ENCODE peak calls at places on chromosomes 12 and 14, in nine cellular contexts. One of them, this sample, is unnamed.

GRCh38 chr14:81767266-81767987 is 233.8 kb upstream of the SEL1L start:
- DNase-seq in lower lobe of right lung: no peak
- DNase-seq in LNCaP clone FGC: no peak
- DNase-seq in GM12865: no peak
- DNase-seq in HepG2: no peak
- DNase-seq in A549: no peak
- DNase-seq in fibroblast of mammary gland: no peak
- DNase-seq in IMR-90: no peak
- DNase-seq in CD8-positive, alpha-beta T cell: no peak
- DNase-seq in this sample: no peak

GRCh38 chr14:105490572-105491365 is at the start of gene TEDC1:
- DNase-seq in lower lobe of right lung: peak
- DNase-seq in LNCaP clone FGC: peak
- DNase-seq in GM12865: peak
- DNase-seq in HepG2: peak
- DNase-seq in A549: peak
- DNase-seq in fibroblast of mammary gland: peak
- DNase-seq in IMR-90: peak
- DNase-seq in CD8-positive, alpha-beta T cell: peak
- DNase-seq in this sample: peak

GRCh38 chr12:126554599-126554998 is 1489.4 kb downstream of the AACS start:
- DNase-seq in lower lobe of right lung: no peak
- DNase-seq in LNCaP clone FGC: no peak
- DNase-seq in GM12865: no peak
- DNase-seq in HepG2: no peak
- DNase-seq in A549: no peak
- DNase-seq in fibroblast of mammary gland: no peak
- DNase-seq in IMR-90: no peak
- DNase-seq in CD8-positive, alpha-beta T cell: no peak
- DNase-seq in this sample: no peak

GRCh38 chr12:6608592-6609311 is 1.6 kb upstream of the CHD4 start:
- DNase-seq in lower lobe of right lung: no peak
- DNase-seq in LNCaP clone FGC: no peak
- DNase-seq in GM12865: no peak
- DNase-seq in HepG2: peak
- DNase-seq in A549: peak
- DNase-seq in fibroblast of mammary gland: peak
- DNase-seq in IMR-90: no peak
- DNase-seq in CD8-positive, alpha-beta T cell: no peak
- DNase-seq in this sample: no peak

GRCh38 chr12:25435431-25435830 is 117.7 kb downstream of the LMNTD1 start:
- DNase-seq in lower lobe of right lung: no peak
- DNase-seq in LNCaP clone FGC: no peak
- DNase-seq in GM12865: no peak
- DNase-seq in HepG2: no peak
- DNase-seq in A549: no peak
- DNase-seq in fibroblast of mammary gland: no peak
- DNase-seq in IMR-90: no peak
- DNase-seq in CD8-positive, alpha-beta T cell: no peak
- DNase-seq in this sample: no peak

GRCh38 chr14:32559595-32559994 is 230.5 kb downstream of the AKAP6 start:
- DNase-seq in lower lobe of right lung: no peak
- DNase-seq in LNCaP clone FGC: no peak
- DNase-seq in GM12865: no peak
- DNase-seq in HepG2: no peak
- DNase-seq in A549: no peak
- DNase-seq in fibroblast of mammary gland: no peak
- DNase-seq in IMR-90: no peak
- DNase-seq in CD8-positive, alpha-beta T cell: no peak
- DNase-seq in this sample: no peak

GRCh38 chr12:124630791-124631313 is 63.4 kb upstream of the NCOR2 start:
- DNase-seq in lower lobe of right lung: no peak
- DNase-seq in LNCaP clone FGC: no peak
- DNase-seq in GM12865: no peak
- DNase-seq in HepG2: no peak
- DNase-seq in A549: no peak
- DNase-seq in fibroblast of mammary gland: no peak
- DNase-seq in IMR-90: no peak
- DNase-seq in CD8-positive, alpha-beta T cell: no peak
- DNase-seq in this sample: no peak

GRCh38 chr12:122064780-122065588 is 13.6 kb upstream of the MLXIP start:
- DNase-seq in lower lobe of right lung: no peak
- DNase-seq in LNCaP clone FGC: no peak
- DNase-seq in GM12865: no peak
- DNase-seq in HepG2: peak
- DNase-seq in A549: peak
- DNase-seq in fibroblast of mammary gland: peak
- DNase-seq in IMR-90: peak
- DNase-seq in CD8-positive, alpha-beta T cell: no peak
- DNase-seq in this sample: no peak

GRCh38 chr12:27400856-27401255 is 45.7 kb upstream of the SMCO2 start:
- DNase-seq in lower lobe of right lung: no peak
- DNase-seq in LNCaP clone FGC: no peak
- DNase-seq in GM12865: no peak
- DNase-seq in HepG2: no peak
- DNase-seq in A549: no peak
- DNase-seq in fibroblast of mammary gland: no peak
- DNase-seq in IMR-90: no peak
- DNase-seq in CD8-positive, alpha-beta T cell: no peak
- DNase-seq in this sample: no peak

GRCh38 chr12:7460375-7461259 is 16.7 kb upstream of the CD163L1 start:
- DNase-seq in lower lobe of right lung: no peak
- DNase-seq in LNCaP clone FGC: peak
- DNase-seq in GM12865: peak
- DNase-seq in HepG2: peak
- DNase-seq in A549: peak
- DNase-seq in fibroblast of mammary gland: peak
- DNase-seq in IMR-90: peak
- DNase-seq in CD8-positive, alpha-beta T cell: peak
- DNase-seq in this sample: peak

GRCh38 chr14:71355324-71356201 is 448.3 kb downstream of the PCNX1 start:
- DNase-seq in lower lobe of right lung: no peak
- DNase-seq in LNCaP clone FGC: no peak
- DNase-seq in GM12865: peak
- DNase-seq in HepG2: no peak
- DNase-seq in A549: no peak
- DNase-seq in fibroblast of mammary gland: peak
- DNase-seq in IMR-90: peak
- DNase-seq in CD8-positive, alpha-beta T cell: no peak
- DNase-seq in this sample: peak

GRCh38 chr12:100919116-100919515 is 124.5 kb downstream of the ANO4 start:
- DNase-seq in lower lobe of right lung: no peak
- DNase-seq in LNCaP clone FGC: no peak
- DNase-seq in GM12865: no peak
- DNase-seq in HepG2: no peak
- DNase-seq in A549: no peak
- DNase-seq in fibroblast of mammary gland: peak
- DNase-seq in IMR-90: peak
- DNase-seq in CD8-positive, alpha-beta T cell: no peak
- DNase-seq in this sample: no peak

GRCh38 chr14:60102389-60102788 is 10.7 kb downstream of the PCNX4 start:
- DNase-seq in lower lobe of right lung: no peak
- DNase-seq in LNCaP clone FGC: no peak
- DNase-seq in GM12865: no peak
- DNase-seq in HepG2: no peak
- DNase-seq in A549: no peak
- DNase-seq in fibroblast of mammary gland: peak
- DNase-seq in IMR-90: peak
- DNase-seq in CD8-positive, alpha-beta T cell: no peak
- DNase-seq in this sample: no peak

GRCh38 chr12:22900401-22900800 is 275.4 kb downstream of the ETNK1 start:
- DNase-seq in lower lobe of right lung: no peak
- DNase-seq in LNCaP clone FGC: no peak
- DNase-seq in GM12865: no peak
- DNase-seq in HepG2: no peak
- DNase-seq in A549: no peak
- DNase-seq in fibroblast of mammary gland: no peak
- DNase-seq in IMR-90: no peak
- DNase-seq in CD8-positive, alpha-beta T cell: no peak
- DNase-seq in this sample: no peak

GRCh38 chr12:22899184-22899583 is 274.2 kb downstream of the ETNK1 start:
- DNase-seq in lower lobe of right lung: no peak
- DNase-seq in LNCaP clone FGC: no peak
- DNase-seq in GM12865: no peak
- DNase-seq in HepG2: no peak
- DNase-seq in A549: no peak
- DNase-seq in fibroblast of mammary gland: no peak
- DNase-seq in IMR-90: no peak
- DNase-seq in CD8-positive, alpha-beta T cell: no peak
- DNase-seq in this sample: no peak

DNA sequence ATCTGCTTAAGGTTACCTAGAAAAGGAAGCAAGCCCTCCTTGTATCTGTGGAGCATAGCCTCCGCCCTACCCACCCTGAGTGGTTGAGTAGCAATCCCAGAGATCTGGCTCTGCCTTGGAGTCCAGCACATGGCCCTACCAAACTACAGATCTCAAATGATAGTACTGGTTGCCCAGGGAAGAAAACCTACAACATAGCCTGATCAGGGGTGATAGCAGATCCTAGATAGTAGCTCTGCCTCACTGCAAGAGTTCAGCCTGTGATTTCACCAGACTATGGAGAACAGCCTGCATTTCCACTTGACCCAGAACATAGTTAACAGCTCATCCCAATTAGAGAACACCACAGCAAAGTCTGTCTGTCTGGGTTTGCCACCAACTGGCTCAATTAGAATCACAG is 279.5 kb downstream of the ETNK1 start:
- DNase-seq in lower lobe of right lung: no peak
- DNase-seq in LNCaP clone FGC: no peak
- DNase-seq in GM12865: no peak
- DNase-seq in HepG2: no peak
- DNase-seq in A549: no peak
- DNase-seq in fibroblast of mammary gland: no peak
- DNase-seq in IMR-90: no peak
- DNase-seq in CD8-positive, alpha-beta T cell: no peak
- DNase-seq in this sample: no peak
- TF ChIP-seq CTCF in lower lobe of right lung: no peak
- TF ChIP-seq CTCF in LNCaP clone FGC: no peak
- TF ChIP-seq CTCF in GM12865: no peak
- TF ChIP-seq CTCF in HepG2: no peak
- TF ChIP-seq CTCF in A549: no peak
- TF ChIP-seq CTCF in fibroblast of mammary gland: no peak
- TF ChIP-seq CTCF in IMR-90: no peak
- TF ChIP-seq CTCF in CD8-positive, alpha-beta T cell: no peak
- TF ChIP-seq CTCF in this sample: no peak

DNA sequence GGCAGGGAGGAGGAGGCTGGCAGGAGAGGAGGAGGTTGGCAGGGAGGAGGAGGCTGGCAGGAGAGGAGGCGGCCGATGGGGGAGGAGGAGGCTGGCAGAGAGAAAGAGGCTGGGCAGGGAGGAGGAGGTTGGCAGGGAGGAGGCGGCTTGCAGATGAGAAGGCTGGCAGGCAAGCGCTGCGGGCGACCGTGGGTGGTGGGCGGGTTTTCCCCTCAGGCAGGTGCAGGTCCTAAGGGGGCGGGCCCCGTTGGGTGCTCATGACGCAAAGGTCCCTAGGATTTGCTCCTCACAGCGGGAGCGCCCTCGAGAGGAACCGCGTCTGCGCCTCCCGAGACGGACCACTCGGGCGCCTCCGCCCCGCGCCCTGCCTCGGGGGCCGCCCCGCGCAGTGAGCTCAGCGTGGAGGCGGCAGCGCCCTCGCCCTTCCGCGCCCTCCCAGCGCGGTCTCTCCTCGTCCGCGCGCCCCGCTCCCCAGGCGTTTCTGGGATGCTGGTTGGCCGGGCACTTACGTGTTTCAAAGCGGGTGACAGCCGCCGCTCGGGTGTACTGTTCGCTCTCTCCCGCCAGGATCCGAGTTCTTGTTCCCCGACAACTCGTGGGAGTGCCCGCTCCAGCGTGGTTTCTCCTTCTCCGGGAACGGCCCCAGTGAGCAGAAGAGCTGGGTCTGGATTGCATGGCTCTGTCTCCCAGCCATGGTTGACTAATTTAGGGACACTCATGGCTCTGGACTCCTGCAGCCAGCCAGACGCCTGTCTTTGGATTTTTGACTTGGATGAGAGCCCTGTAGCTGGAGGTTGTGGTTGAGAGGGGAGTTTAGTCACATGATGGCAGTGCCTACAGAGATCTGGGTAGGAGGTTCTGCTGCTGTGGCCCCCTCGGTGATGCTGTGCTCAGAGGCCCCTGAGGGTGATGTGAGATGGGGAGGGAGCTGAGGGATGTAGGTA is 64.1 kb upstream of the PPP4R3A start:
- DNase-seq in lower lobe of right lung: peak
- DNase-seq in LNCaP clone FGC: peak
- DNase-seq in GM12865: peak
- DNase-seq in HepG2: no peak
- DNase-seq in A549: peak
- DNase-seq in fibroblast of mammary gland: peak
- DNase-seq in IMR-90: peak
- DNase-seq in CD8-positive, alpha-beta T cell: peak
- DNase-seq in this sample: peak
- H3K4me3 ChIP-seq in lower lobe of right lung: peak
- H3K4me3 ChIP-seq in LNCaP clone FGC: peak
- H3K4me3 ChIP-seq in GM12865: peak
- H3K4me3 ChIP-seq in HepG2: peak
- H3K4me3 ChIP-seq in A549: peak
- H3K4me3 ChIP-seq in fibroblast of mammary gland: peak
- H3K4me3 ChIP-seq in IMR-90: peak
- H3K4me3 ChIP-seq in CD8-positive, alpha-beta T cell: peak
- H3K4me3 ChIP-seq in this sample: peak

GRCh38 chr12:74903522-74903921 is 306.1 kb downstream of the KCNC2 start:
- DNase-seq in lower lobe of right lung: no peak
- DNase-seq in LNCaP clone FGC: no peak
- DNase-seq in GM12865: no peak
- DNase-seq in HepG2: peak
- DNase-seq in A549: peak
- DNase-seq in fibroblast of mammary gland: peak
- DNase-seq in IMR-90: no peak
- DNase-seq in CD8-positive, alpha-beta T cell: no peak
- DNase-seq in this sample: no peak
- TF ChIP-seq CTCF in lower lobe of right lung: no peak
- TF ChIP-seq CTCF in LNCaP clone FGC: peak
- TF ChIP-seq CTCF in GM12865: peak
- TF ChIP-seq CTCF in HepG2: peak
- TF ChIP-seq CTCF in A549: peak
- TF ChIP-seq CTCF in fibroblast of mammary gland: peak
- TF ChIP-seq CTCF in IMR-90: peak
- TF ChIP-seq CTCF in CD8-positive, alpha-beta T cell: no peak
- TF ChIP-seq CTCF in this sample: no peak

DNA sequence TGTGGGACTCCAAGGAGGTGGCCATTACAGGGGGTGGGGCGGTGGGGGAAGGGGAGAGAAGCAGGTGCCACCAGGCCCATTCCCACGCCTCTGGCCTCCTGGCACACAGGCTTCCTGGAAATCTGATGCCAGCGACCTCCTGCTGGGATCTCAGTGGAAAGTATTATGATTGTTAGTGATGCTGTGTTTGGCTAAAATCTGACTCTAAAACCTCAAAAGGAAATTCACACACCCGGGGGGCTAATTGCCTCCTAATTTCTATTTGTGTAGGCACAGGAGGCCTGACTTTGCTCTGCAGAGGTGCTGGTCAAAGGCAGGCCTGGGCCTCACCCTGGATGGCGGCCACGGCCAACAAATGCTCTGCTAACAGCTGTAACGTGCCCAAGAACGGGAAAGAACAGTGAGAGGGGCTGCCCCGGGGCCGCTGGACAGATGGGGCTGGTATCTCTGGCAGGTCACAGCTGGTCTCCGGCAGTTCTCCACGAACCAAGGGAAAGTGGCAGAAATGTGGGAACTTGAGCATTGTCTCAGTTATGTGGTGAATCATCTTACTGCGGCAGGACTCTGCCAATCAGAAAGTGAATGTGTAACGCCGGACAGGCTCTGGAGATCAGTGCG is 14.3 kb downstream of the FAM181A start:
- DNase-seq in lower lobe of right lung: no peak
- DNase-seq in LNCaP clone FGC: no peak
- DNase-seq in GM12865: no peak
- DNase-seq in HepG2: no peak
- DNase-seq in A549: no peak
- DNase-seq in fibroblast of mammary gland: peak
- DNase-seq in IMR-90: peak
- DNase-seq in CD8-positive, alpha-beta T cell: no peak
- DNase-seq in this sample: no peak
- H3K4me3 ChIP-seq in lower lobe of right lung: no peak
- H3K4me3 ChIP-seq in LNCaP clone FGC: no peak
- H3K4me3 ChIP-seq in GM12865: no peak
- H3K4me3 ChIP-seq in HepG2: no peak
- H3K4me3 ChIP-seq in A549: no peak
- H3K4me3 ChIP-seq in fibroblast of mammary gland: no peak
- H3K4me3 ChIP-seq in IMR-90: no peak
- H3K4me3 ChIP-seq in CD8-positive, alpha-beta T cell: no peak
- H3K4me3 ChIP-seq in this sample: no peak